ENCODE peak calls at places on chromosomes 11 and 22, in six cellular contexts. G is neuronal stem cell, X is H9, B is H1, U is trophoblast cell, L is IMR-90. V is an unnamed sample.
A peak's percentile ranks its signal among the peaks of the same experiment; 100 is the strongest.

GRCh38 chr11:125110506-125110905 is 920 bp downstream of the TMEM218 start:
- DNase-seq in G (no peak), X (no peak), B (no peak), U (no peak), L (no peak), V (peak; percentile 18)

GRCh38 chr11:72426054-72426757 is 8.1 kb downstream of the CLPB start:
- DNase-seq in G (no peak), X (no peak), B (no peak), U (no peak), L (no peak), V (no peak)

GRCh38 chr11:69791266-69791665 is 16.1 kb upstream of the FGF4 start:
- DNase-seq in G (no peak), X (no peak), B (no peak), U (no peak), L (peak; percentile 61), V (peak; percentile 51)

GRCh38 chr22:27990879-27991278 is 71.8 kb upstream of the PITPNB start:
- DNase-seq in G (peak; percentile 21), X (peak; percentile 89), B (peak; percentile 61), U (peak; percentile 78), L (peak; percentile 8), V (peak; percentile 49)

GRCh38 chr11:78417175-78417887 is at the start of gene GAB2:
- DNase-seq in G (no peak), X (peak; percentile 64), B (no peak), U (peak; percentile 68), L (no peak), V (no peak)

GRCh38 chr22:19503367-19503766 is 20.8 kb downstream of the CLDN5 start:
- DNase-seq in G (no peak), X (no peak), B (no peak), U (no peak), L (no peak), V (no peak)

GRCh38 chr11:116723511-116723910 is 49.3 kb downstream of the BUD13 start:
- DNase-seq in G (no peak), X (no peak), B (no peak), U (no peak), L (no peak), V (no peak)

GRCh38 chr11:126890561-126890960 is 110.0 kb downstream of the KIRREL3 start:
- DNase-seq in G (no peak), X (peak; percentile 74), B (peak; percentile 9), U (no peak), L (no peak), V (no peak)

GRCh38 chr22:31923761-31924160 is 20.6 kb upstream of the YWHAH start:
- DNase-seq in G (no peak), X (no peak), B (no peak), U (no peak), L (no peak), V (no peak)
- H3K14ac ChIP-seq in G (no peak overlapping the region), X (no peak overlapping the region), B (no peak overlapping the region), U (no peak overlapping the region), L (no peak overlapping the region), V (no peak overlapping the region)

GRCh38 chr11:44752262-44752661 is 25.5 kb downstream of the TSPAN18 start:
- DNase-seq in G (no peak), X (no peak), B (no peak), U (no peak), L (no peak), V (no peak)

GRCh38 chr11:44750440-44751005 is 23.8 kb downstream of the TSPAN18 start:
- DNase-seq in G (no peak), X (no peak), B (no peak), U (no peak), L (no peak), V (no peak)

GRCh38 chr11:44752727-44753126 is 26.0 kb downstream of the TSPAN18 start:
- DNase-seq in G (no peak), X (no peak), B (no peak), U (no peak), L (no peak), V (no peak)

GRCh38 chr11:44749160-44749559 is 22.4 kb downstream of the TSPAN18 start:
- DNase-seq in G (no peak), X (peak; percentile 3), B (no peak), U (no peak), L (no peak), V (no peak)

DNA sequence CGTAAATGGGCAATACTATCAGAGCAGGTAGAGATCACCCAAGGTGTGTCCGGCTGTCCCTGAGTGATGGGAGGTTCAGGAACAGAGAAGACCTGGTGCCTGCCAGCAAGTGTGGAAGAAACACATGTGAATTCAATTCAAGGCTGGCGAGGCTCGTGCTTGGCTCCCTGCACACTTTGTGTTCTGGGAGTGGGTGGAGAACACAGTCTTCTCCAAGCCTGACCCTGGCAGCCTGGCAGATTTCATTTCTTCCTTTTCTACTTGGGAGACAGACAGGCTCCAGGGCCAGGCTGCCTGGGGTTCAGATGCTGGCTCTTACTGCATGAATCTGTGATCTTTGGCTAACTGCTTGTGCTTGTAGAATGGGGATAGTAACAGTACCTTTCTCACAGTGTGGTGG is 24.3 kb downstream of the TSPAN18 start:
- DNase-seq in G (no peak), X (peak; percentile 12), B (no peak), U (no peak), L (no peak), V (no peak)
- H3K14ac ChIP-seq in G (no peak overlapping the region), X (no peak overlapping the region), B (no peak overlapping the region), U (no peak overlapping the region), L (no peak overlapping the region), V (no peak overlapping the region)

GRCh38 chr11:120674537-120674936 is 163.0 kb downstream of the GRIK4 start:
- DNase-seq in G (no peak), X (no peak), B (no peak), U (no peak), L (peak; percentile 22), V (peak; percentile 24)

GRCh38 chr11:120680322-120680721 is 168.8 kb downstream of the GRIK4 start:
- DNase-seq in G (no peak), X (no peak), B (no peak), U (no peak), L (no peak), V (no peak)

DNA sequence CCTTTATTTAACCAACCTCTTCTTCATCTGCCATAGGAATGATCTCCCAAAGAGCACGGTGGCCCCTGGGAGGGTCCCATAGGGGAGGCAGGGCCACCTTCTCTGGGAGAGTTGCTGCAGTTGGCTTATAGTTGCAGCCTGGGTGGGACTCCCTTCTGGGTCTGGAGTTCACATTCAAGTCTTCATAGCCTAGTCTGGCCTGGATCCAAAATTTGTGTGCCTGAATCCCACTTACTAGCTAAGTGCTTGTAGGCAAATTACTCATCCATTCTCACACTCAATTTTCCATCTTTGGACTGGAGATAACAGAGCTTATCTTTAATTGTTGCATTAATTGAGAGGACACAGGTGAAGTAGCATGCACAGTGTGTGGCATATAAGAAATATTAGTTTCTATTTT is 163.6 kb downstream of the GRIK4 start:
- DNase-seq in G (no peak), X (no peak), B (no peak), U (no peak), L (no peak), V (peak; percentile 3)
- H3K14ac ChIP-seq in G (no peak overlapping the region), X (no peak overlapping the region), B (no peak overlapping the region), U (no peak overlapping the region), L (no peak overlapping the region), V (no peak overlapping the region)

DNA sequence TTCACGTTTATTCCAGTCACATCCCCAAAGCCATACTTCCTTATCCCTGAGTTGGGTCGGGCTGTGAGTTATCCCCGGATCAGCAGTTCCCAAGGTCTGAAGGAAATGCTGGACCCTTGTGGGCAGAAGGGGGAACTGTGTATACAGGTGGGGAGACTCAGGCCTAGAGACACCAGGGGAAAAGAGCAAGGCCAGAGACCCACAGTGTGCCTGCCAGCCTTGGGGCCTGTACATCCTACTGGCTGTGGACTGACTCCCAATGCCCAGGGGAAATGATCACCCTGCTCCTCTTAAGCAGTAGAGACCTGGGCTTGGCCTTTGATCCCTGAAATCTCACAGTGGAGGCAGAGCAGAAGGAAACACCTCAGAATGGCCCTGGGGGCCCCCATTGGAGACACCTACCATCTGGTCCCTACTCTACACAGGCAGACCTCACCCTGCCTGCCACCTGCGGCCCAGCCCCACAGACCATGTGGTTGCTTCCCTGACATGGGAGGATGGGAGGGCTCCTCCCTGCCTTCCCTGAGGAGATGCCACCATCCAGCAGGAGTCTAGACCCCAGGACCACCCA is 1.3 kb downstream of the SELENOM start:
- DNase-seq in G (no peak), X (no peak), B (no peak), U (peak; percentile 7), L (no peak), V (peak; percentile 33)
- H3K14ac ChIP-seq in G (no peak overlapping the region), X (no peak overlapping the region), B (no peak overlapping the region), U (no peak overlapping the region), L (peak overlapping the region; percentile 98), V (peak overlapping the region; percentile 19)

DNA sequence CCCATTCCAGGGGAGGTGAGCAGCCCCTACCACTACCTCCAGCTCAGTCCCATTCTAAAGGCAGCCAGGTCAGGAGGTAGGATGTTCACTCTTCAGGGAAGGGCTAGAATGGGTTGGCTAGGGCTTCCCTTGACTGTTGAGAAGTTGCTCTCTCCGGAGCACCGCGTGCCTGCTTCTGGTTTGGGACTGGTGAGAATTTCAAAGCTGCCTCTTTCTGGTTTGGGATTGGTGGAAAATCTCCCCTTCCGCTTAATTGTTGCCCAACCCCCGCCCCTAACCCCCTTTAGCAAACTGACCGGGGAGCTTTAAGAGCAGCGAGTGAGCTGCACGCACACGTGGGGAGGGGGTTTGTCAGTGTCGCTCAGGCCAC is 689 bp downstream of the USP2 start:
- DNase-seq in G (no peak), X (no peak), B (no peak), U (no peak), L (no peak), V (no peak)
- H3K14ac ChIP-seq in G (peak overlapping the region; percentile 58), X (peak overlapping the region; percentile 2), B (no peak overlapping the region), U (no peak overlapping the region), L (peak overlapping the region; percentile 54), V (no peak overlapping the region)

DNA sequence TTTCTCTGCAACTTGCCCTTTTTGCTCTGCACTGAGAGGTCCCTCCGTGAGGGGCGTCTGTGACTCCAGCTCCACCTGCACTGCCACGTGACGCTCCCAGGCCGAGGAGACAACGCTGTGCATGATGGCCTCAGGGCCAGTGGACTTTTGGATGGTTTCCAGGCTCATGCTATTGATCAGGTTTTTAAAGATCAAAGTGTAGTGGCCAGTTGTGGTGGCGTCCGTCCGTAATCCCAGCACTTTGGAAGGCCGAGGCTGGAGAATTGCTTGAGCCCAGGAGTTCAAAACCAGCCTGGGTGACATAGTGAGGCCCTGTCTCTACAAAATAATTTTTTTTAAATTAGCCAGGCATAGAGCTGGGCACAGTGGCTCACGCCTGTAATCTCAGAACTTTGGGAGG is 16.1 kb downstream of the RPL3 start:
- DNase-seq in G (no peak), X (no peak), B (no peak), U (no peak), L (no peak), V (no peak)
- H3K14ac ChIP-seq in G (no peak overlapping the region), X (no peak overlapping the region), B (no peak overlapping the region), U (no peak overlapping the region), L (no peak overlapping the region), V (no peak overlapping the region)